ENCODE peak calls at places on chromosomes 1 and 21, in six cellular contexts. L is CD4-positive, alpha-beta T cell; D is cardiac fibroblast; Z is RWPE1; J is MM.1S; W is upper lobe of right lung. S is an unnamed sample.
A peak's percentile ranks its signal among the peaks of the same experiment; 100 is the strongest.

GRCh38 chr21:33412832-33413519 is 9.8 kb downstream of the IFNGR2 start:
- DNase-seq in D (no peak), J (peak; percentile 62), Z (no peak), W (no peak), L (no peak), S (peak; percentile 48)

GRCh38 chr1:180343931-180344406 is 113.9 kb downstream of the LHX4 start:
- DNase-seq in J (peak; percentile 86), W (no peak), D (peak; percentile 43), Z (no peak), L (no peak), S (no peak)

GRCh38 chr1:146012703-146013565 is 8.6 kb downstream of the HJV start:
- DNase-seq in J (peak; percentile 81), L (peak; percentile 29), D (peak; percentile 81), W (no peak), Z (peak; percentile 68), S (peak; percentile 73)

GRCh38 chr1:37085393-37085792 is 51.1 kb upstream of the GRIK3 start:
- DNase-seq in Z (no peak), L (no peak), J (no peak), W (no peak), D (no peak), S (no peak)

GRCh38 chr1:30446100-30446499 is 277.3 kb downstream of the MATN1 start:
- DNase-seq in L (no peak), W (no peak), D (no peak), Z (no peak), J (no peak), S (no peak)

GRCh38 chr1:160129046-160129445 is 13.5 kb downstream of the ATP1A2 start:
- DNase-seq in W (peak; percentile 28), Z (no peak), D (no peak), J (no peak), L (no peak), S (no peak)

GRCh38 chr1:201013991-201014815 is 9.3 kb downstream of the KIF21B start:
- DNase-seq in D (no peak), J (no peak), W (no peak), L (no peak), Z (no peak), S (no peak)

GRCh38 chr1:20373286-20373685 is 82.6 kb downstream of the VWA5B1 start:
- DNase-seq in J (no peak), Z (no peak), L (no peak), D (no peak), W (no peak), S (no peak)

GRCh38 chr1:107464827-107465226 is 324.0 kb downstream of the NTNG1 start:
- DNase-seq in D (no peak), J (no peak), L (no peak), Z (no peak), W (no peak), S (no peak)

GRCh38 chr1:165598676-165599059 is 32.4 kb upstream of the MGST3 start:
- DNase-seq in L (no peak), Z (no peak), D (no peak), W (no peak), J (no peak), S (no peak)

GRCh38 chr1:1880617-1881312 is 10.1 kb downstream of the GNB1 start:
- DNase-seq in Z (no peak), W (no peak), J (no peak), L (no peak), D (no peak), S (no peak)

GRCh38 chr1:31910933-31911332 is 27.2 kb downstream of the PTP4A2 start:
- DNase-seq in J (no peak), L (no peak), W (no peak), Z (no peak), D (no peak), S (no peak)

GRCh38 chr21:34029724-34030528 is 43.5 kb upstream of the MRPS6 start:
- DNase-seq in L (peak; percentile 9), W (no peak), J (peak; percentile 82), D (peak; percentile 80), Z (peak; percentile 65), S (peak; percentile 67)

GRCh38 chr1:22709891-22710687 is 550 bp upstream of the EPHB2 start:
- DNase-seq in L (no peak), Z (peak; percentile 51), W (peak; percentile 77), D (peak; percentile 84), J (no peak), S (peak; percentile 50)

GRCh38 chr1:208240698-208241355 is 3.4 kb downstream of the PLXNA2 start:
- DNase-seq in W (no peak), Z (no peak), J (no peak), L (no peak), D (no peak), S (no peak)

GRCh38 chr1:77824083-77824482 is 44.6 kb downstream of the MIGA1 start:
- DNase-seq in Z (no peak), W (no peak), D (peak; percentile 72), L (no peak), J (no peak), S (no peak)

GRCh38 chr1:1599030-1599916 is 662 bp downstream of the FNDC10 start:
- DNase-seq in D (peak; percentile 40), Z (no peak), J (no peak), L (peak; percentile 18), W (no peak), S (peak; percentile 83)

GRCh38 chr1:24728982-24729381 is 16.3 kb upstream of the CLIC4 start:
- DNase-seq in Z (no peak), L (no peak), J (no peak), W (no peak), D (no peak), S (no peak)

GRCh38 chr1:90414201-90414600 is 302.9 kb downstream of the BARHL2 start:
- DNase-seq in J (no peak), W (no peak), D (no peak), Z (no peak), L (no peak), S (no peak)

GRCh38 chr1:64095832-64096231 is 107.6 kb upstream of the UBE2U start:
- DNase-seq in Z (no peak), L (no peak), D (no peak), J (no peak), W (no peak), S (no peak)

GRCh38 chr1:114023377-114023776 is 44.1 kb downstream of the OLFML3 start:
- DNase-seq in W (no peak), L (no peak), D (no peak), Z (no peak), J (no peak), S (no peak)

GRCh38 chr1:248243204-248243603 is 12.0 kb downstream of the OR2M4 start:
- DNase-seq in W (peak; percentile 66), J (peak; percentile 80), Z (peak; percentile 21), L (no peak), D (peak; percentile 20), S (peak; percentile 59)
- TF ChIP-seq CTCF in W (peak; percentile 60), J (peak; percentile 83), Z (peak; percentile 61), L (peak; percentile 83), D (peak; percentile 78), S (peak; percentile 67)

GRCh38 chr1:57061369-57061768 is 95.6 kb upstream of the C8B start:
- DNase-seq in J (no peak), Z (no peak), D (peak; percentile 6), W (no peak), L (no peak), S (no peak)
- TF ChIP-seq CTCF in J (no peak), Z (no peak), D (no peak), W (no peak), L (no peak), S (no peak)

GRCh38 chr21:45322960-45323461 is 35.3 kb upstream of the POFUT2 start:
- DNase-seq in J (no peak), L (no peak), Z (no peak), D (peak; percentile 70), W (peak; percentile 66), S (no peak)

GRCh38 chr21:45325206-45326168 is 37.8 kb upstream of the POFUT2 start:
- DNase-seq in D (no peak), L (no peak), Z (no peak), W (peak; percentile 64), J (no peak), S (no peak)

GRCh38 chr21:45323487-45324380 is 36.0 kb upstream of the POFUT2 start:
- DNase-seq in D (peak; percentile 73), Z (no peak), J (no peak), L (no peak), W (peak; percentile 56), S (no peak)

GRCh38 chr21:45326169-45326833 is 38.6 kb upstream of the POFUT2 start:
- DNase-seq in J (no peak), D (peak; percentile 63), L (no peak), W (peak; percentile 61), Z (no peak), S (no peak)

GRCh38 chr21:45324430-45325205 is 36.9 kb upstream of the POFUT2 start:
- DNase-seq in D (no peak), Z (no peak), J (no peak), W (peak; percentile 67), L (no peak), S (no peak)
- TF ChIP-seq CTCF in D (peak; percentile 6), Z (no peak), J (no peak), W (peak; percentile 11), L (no peak), S (no peak)

GRCh38 chr1:228081144-228081543 is 1.4 kb upstream of the ARF1 start:
- DNase-seq in W (peak; percentile 56), D (no peak), L (no peak), Z (no peak), J (no peak), S (no peak)

GRCh38 chr1:228083871-228084278 is 1.4 kb downstream of the ARF1 start:
- DNase-seq in J (peak; percentile 49), L (no peak), Z (no peak), D (peak; percentile 34), W (peak; percentile 73), S (no peak)

GRCh38 chr1:228082975-228083870 is 715 bp downstream of the ARF1 start:
- DNase-seq in L (peak; percentile 23), D (peak; percentile 52), W (peak; percentile 87), J (peak; percentile 55), Z (no peak), S (no peak)

GRCh38 chr1:228081578-228082259 is 789 bp upstream of the ARF1 start:
- DNase-seq in W (peak; percentile 65), Z (no peak), L (no peak), J (peak; percentile 42), D (peak; percentile 16), S (no peak)

GRCh38 chr1:228082260-228082974 is at the start of gene ARF1:
- DNase-seq in J (peak; percentile 98), W (peak; percentile 96), L (peak; percentile 91), D (peak; percentile 96), Z (peak; percentile 95), S (peak; percentile 100)
- TF ChIP-seq CTCF in J (no peak), W (no peak), L (no peak), D (no peak), Z (no peak), S (no peak)